ENCODE peak calls at places on chromosomes 16 and 17, in five cellular contexts. One of them, this sample, is unnamed.

GRCh38 chr17:76382803-76383644 is 1.4 kb upstream of the SPHK1 start:
- DNase-seq in IMR-90: peak; percentile 78
- DNase-seq in endothelial cell of umbilical vein: peak; percentile 74
- DNase-seq in heart left ventricle: peak; percentile 71
- DNase-seq in lower leg skin: peak; percentile 93
- DNase-seq in this sample: no peak

GRCh38 chr17:5234645-5235576 is at the start of gene SCIMP:
- DNase-seq in endothelial cell of umbilical vein: no peak
- DNase-seq in lower leg skin: peak; percentile 81
- DNase-seq in IMR-90: no peak
- DNase-seq in heart left ventricle: peak; percentile 32
- DNase-seq in this sample: peak; percentile 17

GRCh38 chr17:75475851-75476250 is 19.4 kb downstream of the TMEM94 start:
- DNase-seq in IMR-90: peak; percentile 18
- DNase-seq in heart left ventricle: peak; percentile 74
- DNase-seq in endothelial cell of umbilical vein: peak; percentile 51
- DNase-seq in lower leg skin: no peak
- DNase-seq in this sample: no peak

GRCh38 chr16:76376988-76377387 is 99.8 kb downstream of the CNTNAP4 start:
- DNase-seq in lower leg skin: no peak
- DNase-seq in heart left ventricle: no peak
- DNase-seq in IMR-90: no peak
- DNase-seq in endothelial cell of umbilical vein: no peak
- DNase-seq in this sample: no peak

GRCh38 chr17:7626307-7626706 is 1.3 kb downstream of the SAT2 start:
- DNase-seq in IMR-90: no peak
- DNase-seq in endothelial cell of umbilical vein: no peak
- DNase-seq in heart left ventricle: peak; percentile 37
- DNase-seq in lower leg skin: no peak
- DNase-seq in this sample: peak; percentile 37

GRCh38 chr16:81723098-81723723 is 55.9 kb upstream of the PLCG2 start:
- DNase-seq in IMR-90: peak; percentile 80
- DNase-seq in heart left ventricle: no peak
- DNase-seq in endothelial cell of umbilical vein: peak; percentile 85
- DNase-seq in lower leg skin: no peak
- DNase-seq in this sample: no peak

GRCh38 chr17:54899721-54900456 is 763 bp upstream of the TOM1L1 start:
- DNase-seq in lower leg skin: no peak
- DNase-seq in heart left ventricle: no peak
- DNase-seq in endothelial cell of umbilical vein: no peak
- DNase-seq in IMR-90: peak; percentile 4
- DNase-seq in this sample: no peak

GRCh38 chr17:40605301-40605700 is 40.0 kb upstream of the CCR7 start:
- DNase-seq in IMR-90: no peak
- DNase-seq in lower leg skin: no peak
- DNase-seq in heart left ventricle: no peak
- DNase-seq in endothelial cell of umbilical vein: no peak
- DNase-seq in this sample: no peak

GRCh38 chr16:25110392-25110947 is 1.1 kb upstream of the LCMT1 start:
- DNase-seq in endothelial cell of umbilical vein: no peak
- DNase-seq in IMR-90: no peak
- DNase-seq in heart left ventricle: no peak
- DNase-seq in lower leg skin: no peak
- DNase-seq in this sample: peak; percentile 34

GRCh38 chr16:85420501-85421337 is 192.4 kb upstream of the GSE1 start:
- DNase-seq in heart left ventricle: peak; percentile 54
- DNase-seq in IMR-90: peak; percentile 20
- DNase-seq in endothelial cell of umbilical vein: peak; percentile 30
- DNase-seq in lower leg skin: peak; percentile 86
- DNase-seq in this sample: no peak

GRCh38 chr17:76997981-76998531 is 129.9 kb downstream of the MGAT5B start:
- DNase-seq in IMR-90: no peak
- DNase-seq in heart left ventricle: no peak
- DNase-seq in endothelial cell of umbilical vein: no peak
- DNase-seq in lower leg skin: no peak
- DNase-seq in this sample: no peak

GRCh38 chr17:79629548-79630049 is 18.7 kb upstream of the RBFOX3 start:
- DNase-seq in endothelial cell of umbilical vein: no peak
- DNase-seq in heart left ventricle: no peak
- DNase-seq in lower leg skin: no peak
- DNase-seq in IMR-90: no peak
- DNase-seq in this sample: no peak

GRCh38 chr17:18187816-18188761 is 4.5 kb downstream of the ALKBH5 start:
- DNase-seq in endothelial cell of umbilical vein: peak; percentile 61
- DNase-seq in IMR-90: peak; percentile 23
- DNase-seq in heart left ventricle: peak; percentile 52
- DNase-seq in lower leg skin: no peak
- DNase-seq in this sample: no peak

GRCh38 chr17:73343168-73343634 is 31.4 kb upstream of the CDC42EP4 start:
- DNase-seq in endothelial cell of umbilical vein: no peak
- DNase-seq in lower leg skin: no peak
- DNase-seq in IMR-90: peak; percentile 88
- DNase-seq in heart left ventricle: peak; percentile 79
- DNase-seq in this sample: peak; percentile 41

GRCh38 chr16:31242197-31242596 is 17.6 kb upstream of the ITGAM start:
- DNase-seq in heart left ventricle: no peak
- DNase-seq in lower leg skin: no peak
- DNase-seq in IMR-90: peak; percentile 4
- DNase-seq in endothelial cell of umbilical vein: no peak
- DNase-seq in this sample: no peak

GRCh38 chr17:74744349-74744713 is 4.1 kb upstream of the NHERF1 start:
- DNase-seq in lower leg skin: no peak
- DNase-seq in IMR-90: no peak
- DNase-seq in endothelial cell of umbilical vein: no peak
- DNase-seq in heart left ventricle: no peak
- DNase-seq in this sample: no peak

GRCh38 chr17:50322271-50322670 is 23.7 kb upstream of the XYLT2 start:
- DNase-seq in IMR-90: peak; percentile 38
- DNase-seq in endothelial cell of umbilical vein: no peak
- DNase-seq in lower leg skin: no peak
- DNase-seq in heart left ventricle: no peak
- DNase-seq in this sample: no peak

GRCh38 chr16:22250522-22250921 is 44.4 kb downstream of the EEF2K start:
- DNase-seq in endothelial cell of umbilical vein: no peak
- DNase-seq in IMR-90: no peak
- DNase-seq in lower leg skin: no peak
- DNase-seq in heart left ventricle: no peak
- DNase-seq in this sample: no peak

GRCh38 chr16:85390511-85391174 is 222.5 kb upstream of the GSE1 start:
- DNase-seq in lower leg skin: peak; percentile 96
- DNase-seq in endothelial cell of umbilical vein: no peak
- DNase-seq in heart left ventricle: peak; percentile 91
- DNase-seq in IMR-90: peak; percentile 95
- DNase-seq in this sample: peak; percentile 79

DNA sequence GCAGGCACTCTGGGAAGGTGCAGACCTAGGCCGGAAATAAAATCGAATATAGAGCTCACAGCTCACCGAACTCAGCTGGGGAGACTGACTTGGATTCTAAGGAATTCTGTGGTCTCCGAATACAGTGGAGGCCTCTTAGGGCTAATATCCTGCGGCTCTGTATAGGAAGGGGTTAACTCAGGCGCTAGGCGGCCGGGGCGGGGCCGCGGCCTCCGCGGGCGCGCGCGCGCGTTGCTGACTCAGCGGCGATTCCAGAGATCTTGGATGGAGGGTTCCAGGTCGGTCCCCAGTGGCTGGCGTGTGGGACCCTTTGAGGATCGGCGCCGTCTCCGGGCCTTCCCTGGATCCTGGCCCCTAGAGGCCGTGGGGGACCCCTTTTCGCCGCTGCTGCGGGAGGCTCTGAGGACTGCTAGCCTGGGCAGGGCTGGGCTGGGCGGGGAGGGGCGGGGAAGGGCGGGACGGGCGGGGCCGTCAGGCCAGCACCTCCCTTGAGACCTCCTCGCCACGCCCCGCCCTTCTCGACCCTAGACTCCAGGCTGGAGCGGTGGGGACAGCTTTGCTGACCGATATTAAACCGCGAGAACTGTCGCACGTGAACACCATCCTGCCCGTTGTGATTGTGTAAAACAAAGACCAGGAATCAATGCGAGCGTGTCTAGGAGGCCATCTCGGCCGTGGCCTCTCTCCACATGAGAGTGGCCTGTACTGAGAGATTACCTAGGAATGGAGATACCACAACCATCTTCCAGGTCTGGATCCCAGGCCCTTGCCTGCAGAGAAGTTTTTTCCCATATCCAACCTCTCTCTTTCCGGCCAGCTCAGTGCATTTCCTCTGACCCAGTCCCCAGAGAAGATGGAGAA is 1.4 kb upstream of the PLEKHH3 start:
- DNase-seq in lower leg skin: peak; percentile 97
- DNase-seq in IMR-90: peak; percentile 73
- DNase-seq in heart left ventricle: peak; percentile 92
- DNase-seq in endothelial cell of umbilical vein: peak; percentile 81
- DNase-seq in this sample: peak; percentile 90
- TF ChIP-seq POLR2A in lower leg skin: no peak
- TF ChIP-seq POLR2A in IMR-90: peak; percentile 30
- TF ChIP-seq POLR2A in heart left ventricle: no peak
- TF ChIP-seq POLR2A in endothelial cell of umbilical vein: peak; percentile 0
- TF ChIP-seq POLR2A in this sample: peak; percentile 56

GRCh38 chr17:58319181-58320162 is 9.1 kb downstream of the TSPOAP1 start:
- DNase-seq in lower leg skin: no peak
- DNase-seq in heart left ventricle: no peak
- DNase-seq in endothelial cell of umbilical vein: no peak
- DNase-seq in IMR-90: no peak
- DNase-seq in this sample: no peak
- TF ChIP-seq POLR2A in lower leg skin: no peak
- TF ChIP-seq POLR2A in heart left ventricle: no peak
- TF ChIP-seq POLR2A in endothelial cell of umbilical vein: no peak
- TF ChIP-seq POLR2A in IMR-90: no peak
- TF ChIP-seq POLR2A in this sample: no peak

GRCh38 chr16:88536510-88536909 is 33.7 kb upstream of the ZC3H18 start:
- DNase-seq in endothelial cell of umbilical vein: no peak
- DNase-seq in IMR-90: no peak
- DNase-seq in lower leg skin: no peak
- DNase-seq in heart left ventricle: no peak
- DNase-seq in this sample: no peak

GRCh38 chr16:88538366-88539060 is 31.7 kb upstream of the ZC3H18 start:
- DNase-seq in IMR-90: no peak
- DNase-seq in heart left ventricle: no peak
- DNase-seq in lower leg skin: no peak
- DNase-seq in endothelial cell of umbilical vein: no peak
- DNase-seq in this sample: no peak

GRCh38 chr16:88537864-88538263 is 32.3 kb upstream of the ZC3H18 start:
- DNase-seq in IMR-90: no peak
- DNase-seq in heart left ventricle: no peak
- DNase-seq in lower leg skin: no peak
- DNase-seq in endothelial cell of umbilical vein: no peak
- DNase-seq in this sample: no peak

GRCh38 chr16:88535857-88536222 is 34.4 kb upstream of the ZC3H18 start:
- DNase-seq in endothelial cell of umbilical vein: no peak
- DNase-seq in IMR-90: no peak
- DNase-seq in heart left ventricle: no peak
- DNase-seq in lower leg skin: no peak
- DNase-seq in this sample: no peak

GRCh38 chr16:88536971-88537751 is 33.0 kb upstream of the ZC3H18 start:
- DNase-seq in lower leg skin: no peak
- DNase-seq in heart left ventricle: no peak
- DNase-seq in IMR-90: no peak
- DNase-seq in endothelial cell of umbilical vein: no peak
- DNase-seq in this sample: no peak
- TF ChIP-seq POLR2A in lower leg skin: no peak
- TF ChIP-seq POLR2A in heart left ventricle: no peak
- TF ChIP-seq POLR2A in IMR-90: no peak
- TF ChIP-seq POLR2A in endothelial cell of umbilical vein: no peak
- TF ChIP-seq POLR2A in this sample: no peak

GRCh38 chr17:38717139-38717745 is 12.2 kb downstream of the MLLT6 start:
- DNase-seq in IMR-90: no peak
- DNase-seq in lower leg skin: no peak
- DNase-seq in endothelial cell of umbilical vein: no peak
- DNase-seq in heart left ventricle: no peak
- DNase-seq in this sample: no peak

GRCh38 chr17:38716368-38717005 is 11.4 kb downstream of the MLLT6 start:
- DNase-seq in endothelial cell of umbilical vein: no peak
- DNase-seq in heart left ventricle: no peak
- DNase-seq in IMR-90: no peak
- DNase-seq in lower leg skin: no peak
- DNase-seq in this sample: no peak

GRCh38 chr17:38712593-38712992 is 7.5 kb downstream of the MLLT6 start:
- DNase-seq in heart left ventricle: no peak
- DNase-seq in lower leg skin: no peak
- DNase-seq in IMR-90: no peak
- DNase-seq in endothelial cell of umbilical vein: no peak
- DNase-seq in this sample: no peak

GRCh38 chr17:38713456-38713855 is 8.4 kb downstream of the MLLT6 start:
- DNase-seq in lower leg skin: no peak
- DNase-seq in heart left ventricle: no peak
- DNase-seq in IMR-90: no peak
- DNase-seq in endothelial cell of umbilical vein: no peak
- DNase-seq in this sample: no peak

GRCh38 chr17:38715216-38715943 is 10.3 kb downstream of the MLLT6 start:
- DNase-seq in heart left ventricle: no peak
- DNase-seq in endothelial cell of umbilical vein: no peak
- DNase-seq in lower leg skin: no peak
- DNase-seq in IMR-90: no peak
- DNase-seq in this sample: no peak
- TF ChIP-seq POLR2A in heart left ventricle: no peak
- TF ChIP-seq POLR2A in endothelial cell of umbilical vein: no peak
- TF ChIP-seq POLR2A in lower leg skin: no peak
- TF ChIP-seq POLR2A in IMR-90: no peak
- TF ChIP-seq POLR2A in this sample: no peak

DNA sequence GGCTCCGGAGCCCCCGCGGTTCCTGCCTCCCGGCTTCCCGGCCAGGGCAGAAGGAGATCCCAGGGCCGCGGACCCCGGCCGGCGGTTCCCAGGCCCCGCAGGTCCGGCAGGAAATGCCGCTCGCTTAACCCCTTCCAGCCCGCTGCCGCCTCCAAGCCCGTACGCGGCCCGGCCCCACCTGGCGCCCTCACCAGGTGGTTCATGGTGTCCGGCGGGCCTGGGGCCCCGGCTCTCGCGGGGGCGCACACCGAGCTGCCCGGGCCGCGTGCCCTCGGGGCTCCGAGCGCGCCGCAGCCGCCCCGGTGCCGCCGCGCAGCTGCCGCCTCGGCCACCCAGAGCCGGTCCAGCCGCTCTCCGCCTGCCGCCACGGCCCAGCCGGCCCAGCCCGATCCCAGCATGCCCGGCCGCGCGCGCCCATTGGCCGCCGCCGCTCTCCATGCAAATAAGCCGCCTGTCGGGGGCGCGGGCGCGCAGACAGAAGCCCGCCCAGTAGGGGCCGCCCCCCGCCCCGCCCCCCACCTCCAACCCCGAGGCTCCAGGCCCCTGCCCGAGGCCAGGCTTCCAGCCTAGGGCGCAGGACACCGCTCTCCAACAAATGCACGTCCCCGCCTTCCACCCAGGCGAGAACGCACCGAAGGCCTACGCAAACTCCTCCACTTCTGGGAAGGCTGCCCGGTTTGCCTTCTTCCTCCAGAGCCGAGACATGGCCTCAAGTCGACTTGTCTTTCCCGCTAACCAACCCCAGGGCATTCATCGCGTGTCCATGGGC is at the start of gene BCAR1:
- DNase-seq in heart left ventricle: peak; percentile 93
- DNase-seq in IMR-90: peak; percentile 93
- DNase-seq in endothelial cell of umbilical vein: peak; percentile 89
- DNase-seq in lower leg skin: no peak
- DNase-seq in this sample: peak; percentile 81
- TF ChIP-seq POLR2A in heart left ventricle: no peak
- TF ChIP-seq POLR2A in IMR-90: peak; percentile 81
- TF ChIP-seq POLR2A in endothelial cell of umbilical vein: peak; percentile 73
- TF ChIP-seq POLR2A in lower leg skin: no peak
- TF ChIP-seq POLR2A in this sample: peak; percentile 91

GRCh38 chr17:21360048-21360447 is 16.1 kb upstream of the KCNJ12 start:
- DNase-seq in IMR-90: no peak
- DNase-seq in heart left ventricle: no peak
- DNase-seq in lower leg skin: no peak
- DNase-seq in endothelial cell of umbilical vein: no peak
- DNase-seq in this sample: no peak
- TF ChIP-seq POLR2A in IMR-90: no peak
- TF ChIP-seq POLR2A in heart left ventricle: no peak
- TF ChIP-seq POLR2A in lower leg skin: no peak
- TF ChIP-seq POLR2A in endothelial cell of umbilical vein: no peak
- TF ChIP-seq POLR2A in this sample: no peak

This sample was measured in gastrocnemius medialis.